ENCODE peak calls at places on chromosomes 7 and 10, in four cellular contexts. M, L, F and O are unnamed samples.
A peak's percentile ranks its signal among the peaks of the same experiment; 100 is the strongest.

GRCh38 chr7:1662101-1662500 is 8.0 kb upstream of the ELFN1 start:
- DNase-seq in M (peak; percentile 14), L (peak; percentile 47), F (no peak), O (no peak)

GRCh38 chr10:61836888-61837747 is 64.4 kb upstream of the ARID5B start:
- DNase-seq in M (peak; percentile 90), L (no peak), F (no peak), O (no peak)

GRCh38 chr7:136136906-136137305 is 159.7 kb upstream of the MTPN start:
- DNase-seq in M (no peak), L (no peak), F (no peak), O (no peak)

GRCh38 chr10:77268721-77269120 is 368.9 kb downstream of the KCNMA1 start:
- DNase-seq in M (no peak), L (no peak), F (no peak), O (no peak)

GRCh38 chr10:5639066-5639465 is 27.3 kb downstream of the ASB13 start:
- DNase-seq in M (no peak), L (no peak), F (no peak), O (no peak)

GRCh38 chr7:158355456-158356065 is 232.1 kb downstream of the PTPRN2 start:
- DNase-seq in M (peak; percentile 17), L (no peak), F (no peak), O (no peak)

GRCh38 chr7:47669178-47669878 is 87.4 kb upstream of the TNS3 start:
- DNase-seq in M (peak; percentile 37), L (no peak), F (peak; percentile 90), O (no peak)

GRCh38 chr7:44411306-44411705 is 79.2 kb downstream of the NUDCD3 start:
- DNase-seq in M (no peak), L (no peak), F (no peak), O (no peak)

GRCh38 chr7:94823952-94824351 is 83.4 kb upstream of the PPP1R9A start:
- DNase-seq in M (peak; percentile 44), L (no peak), F (no peak), O (no peak)

GRCh38 chr10:131838921-131839320 is 61.9 kb upstream of the PPP2R2D start:
- DNase-seq in M (no peak), L (no peak), F (no peak), O (no peak)

GRCh38 chr7:31603076-31603475 is 83.9 kb upstream of the PPP1R17 start:
- DNase-seq in M (no peak), L (no peak), F (no peak), O (no peak)

GRCh38 chr10:55410415-55410885 is 609.4 kb upstream of the PCDH15 start:
- DNase-seq in M (no peak), L (no peak), F (no peak), O (peak; percentile 38)

GRCh38 chr10:131049051-131049450 is 262.5 kb downstream of the TCERG1L start:
- DNase-seq in M (no peak), L (no peak), F (no peak), O (no peak)

GRCh38 chr10:3325954-3326353 is 153.4 kb upstream of the PITRM1 start:
- DNase-seq in M (no peak), L (no peak), F (no peak), O (no peak)

GRCh38 chr7:151503902-151504714 is 15.6 kb downstream of the RHEB start:
- DNase-seq in M (peak; percentile 85), L (no peak), F (no peak), O (no peak)

GRCh38 chr10:33055636-33056035 is 97.6 kb upstream of the ITGB1 start:
- DNase-seq in M (no peak), L (no peak), F (no peak), O (no peak)

GRCh38 chr10:28661035-28661434 is 16.3 kb upstream of the BAMBI start:
- DNase-seq in M (no peak), L (no peak), F (no peak), O (no peak)

GRCh38 chr7:34354906-34355305 is 303.1 kb upstream of the NPSR1 start:
- DNase-seq in M (no peak), L (no peak), F (no peak), O (no peak)

GRCh38 chr7:128893251-128894100 is 17.0 kb downstream of the KCP start:
- DNase-seq in M (no peak), L (no peak), F (no peak), O (no peak)

GRCh38 chr7:158395780-158396214 is 191.8 kb downstream of the PTPRN2 start:
- DNase-seq in M (no peak), L (no peak), F (no peak), O (no peak)

GRCh38 chr10:89852872-89853271 is 151.5 kb downstream of the KIF20B start:
- DNase-seq in M (no peak), L (no peak), F (no peak), O (no peak)

GRCh38 chr7:17466201-17466600 is 167.7 kb downstream of the AHR start:
- DNase-seq in M (no peak), L (no peak), F (no peak), O (no peak)

GRCh38 chr10:126661841-126662520 is 8.5 kb downstream of the C10orf90 start:
- DNase-seq in M (no peak), L (no peak), F (no peak), O (no peak)

GRCh38 chr10:101097881-101098280 is 33.2 kb upstream of the TLX1 start:
- DNase-seq in M (no peak), L (no peak), F (no peak), O (no peak)

GRCh38 chr7:85000973-85001372 is 185.9 kb downstream of the SEMA3D start:
- DNase-seq in M (no peak), L (no peak), F (no peak), O (no peak)

GRCh38 chr10:72370201-72370722 is 15.5 kb upstream of the DNAJB12 start:
- DNase-seq in M (no peak), L (no peak), F (peak; percentile 9), O (no peak)

GRCh38 chr10:2980791-2981360 is 86.5 kb upstream of the PFKP start:
- DNase-seq in M (no peak), L (no peak), F (no peak), O (no peak)

GRCh38 chr10:130720235-130720634 is 584.0 kb downstream of the GLRX3 start:
- DNase-seq in M (no peak), L (no peak), F (no peak), O (no peak)

GRCh38 chr7:39429421-39429820 is 136.8 kb upstream of the YAE1 start:
- DNase-seq in M (no peak), L (no peak), F (no peak), O (no peak)

GRCh38 chr7:143352506-143353130 is 9.9 kb downstream of the FAM131B start:
- DNase-seq in M (no peak), L (no peak), F (no peak), O (no peak)

GRCh38 chr7:41003031-41003925 is 699.6 kb downstream of the INHBA start:
- DNase-seq in M (peak; percentile 28), L (peak; percentile 41), F (peak; percentile 3), O (peak; percentile 36)

GRCh38 chr7:69912846-69913245 is 314.6 kb downstream of the AUTS2 start:
- DNase-seq in M (no peak), L (no peak), F (no peak), O (no peak)

GRCh38 chr7:81665236-81665635 is 104.6 kb downstream of the HGF start:
- DNase-seq in M (no peak), L (no peak), F (no peak), O (no peak)

GRCh38 chr10:119680668-119681070 is 29.5 kb downstream of the BAG3 start:
- DNase-seq in M (no peak), L (no peak), F (no peak), O (no peak)

DNA sequence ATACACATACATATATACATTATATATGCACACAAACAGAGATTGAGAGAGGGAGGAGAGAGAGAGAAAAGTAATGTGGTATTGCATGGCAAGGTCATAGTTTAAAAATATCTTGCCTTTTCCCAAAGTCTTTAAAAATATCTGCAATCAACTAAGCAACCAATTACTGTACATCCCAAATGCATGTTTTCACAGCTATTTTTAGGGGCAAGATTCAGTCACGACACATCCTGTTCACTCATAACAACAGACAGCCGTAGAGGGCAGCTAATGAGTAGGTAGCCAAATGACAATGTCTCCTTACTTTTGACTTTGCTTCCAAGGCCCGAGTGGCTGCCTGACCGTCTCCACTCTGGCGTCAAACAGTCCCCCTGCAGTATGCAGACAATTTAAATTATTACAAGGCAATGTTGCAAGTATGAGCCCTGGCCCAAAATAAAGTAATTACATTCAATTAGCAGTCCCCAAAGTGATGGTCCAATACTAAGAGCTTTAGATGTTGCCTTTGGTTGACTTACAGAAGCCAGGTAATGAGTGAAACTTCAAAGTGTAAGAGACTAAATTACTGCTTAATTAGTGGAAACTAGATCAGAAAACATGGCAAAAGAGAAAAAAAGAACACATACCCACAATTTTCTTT is 162.9 kb downstream of the MBL2 start:
- DNase-seq in M (no peak), L (no peak), F (no peak), O (no peak)
- TF ChIP-seq TARDBP in M (no peak), L (no peak), F (no peak), O (no peak)

GRCh38 chr7:96076350-96076707 is 245.6 kb downstream of the SLC25A13 start:
- DNase-seq in M (no peak), L (no peak), F (no peak), O (no peak)

GRCh38 chr7:96080021-96080420 is 241.9 kb downstream of the SLC25A13 start:
- DNase-seq in M (no peak), L (no peak), F (no peak), O (no peak)

GRCh38 chr7:96075510-96076349 is 246.2 kb downstream of the SLC25A13 start:
- DNase-seq in M (peak; percentile 55), L (peak; percentile 68), F (no peak), O (peak; percentile 77)
- TF ChIP-seq TARDBP in M (no peak), L (no peak), F (no peak), O (no peak)

GRCh38 chr7:25852249-25852994 is 299.6 kb upstream of the NFE2L3 start:
- DNase-seq in M (no peak), L (no peak), F (no peak), O (no peak)

GRCh38 chr7:25847331-25848070 is 304.5 kb upstream of the NFE2L3 start:
- DNase-seq in M (no peak), L (no peak), F (no peak), O (no peak)

GRCh38 chr7:25851332-25852248 is 300.4 kb upstream of the NFE2L3 start:
- DNase-seq in M (peak; percentile 46), L (peak; percentile 62), F (no peak), O (peak; percentile 70)

GRCh38 chr7:25850730-25851129 is 301.3 kb upstream of the NFE2L3 start:
- DNase-seq in M (no peak), L (no peak), F (no peak), O (no peak)

GRCh38 chr7:25849361-25850184 is 302.4 kb upstream of the NFE2L3 start:
- DNase-seq in M (peak; percentile 48), L (no peak), F (no peak), O (no peak)
- TF ChIP-seq TARDBP in M (no peak), L (no peak), F (no peak), O (no peak)

GRCh38 chr7:138563808-138564207 is 103.7 kb downstream of the TRIM24 start:
- DNase-seq in M (no peak), L (no peak), F (no peak), O (no peak)
- TF ChIP-seq TARDBP in M (no peak), L (no peak), F (no peak), O (no peak)